ENCODE peak calls at places on chromosomes 16 and 17, in five cellular contexts. One of them, this sample, is unnamed.

GRCh38 chr17:58538801-58539410 is 24.5 kb upstream of the MTMR4 start:
- DNase-seq in mesendoderm: no peak
- DNase-seq in HEK293T: no peak
- DNase-seq in mesothelial cell of epicardium: no peak
- DNase-seq in NCI-H1092 treated with DMSO at 0.1 percent for 48 hours: no peak
- DNase-seq in this sample: no peak

GRCh38 chr16:87570938-87571867 is 31.1 kb upstream of the JPH3 start:
- DNase-seq in mesendoderm: peak
- DNase-seq in HEK293T: peak
- DNase-seq in mesothelial cell of epicardium: no peak
- DNase-seq in NCI-H1092 treated with DMSO at 0.1 percent for 48 hours: peak
- DNase-seq in this sample: peak

GRCh38 chr16:29678691-29679267 is at the start of gene QPRT:
- DNase-seq in mesendoderm: peak
- DNase-seq in HEK293T: peak
- DNase-seq in mesothelial cell of epicardium: peak
- DNase-seq in NCI-H1092 treated with DMSO at 0.1 percent for 48 hours: no peak
- DNase-seq in this sample: peak

GRCh38 chr16:48918520-48919258 is 308.7 kb upstream of the N4BP1 start:
- DNase-seq in mesendoderm: peak
- DNase-seq in HEK293T: no peak
- DNase-seq in mesothelial cell of epicardium: no peak
- DNase-seq in NCI-H1092 treated with DMSO at 0.1 percent for 48 hours: no peak
- DNase-seq in this sample: no peak

GRCh38 chr16:31113420-31114124 is 3.9 kb upstream of the KAT8 start:
- DNase-seq in mesendoderm: no peak
- DNase-seq in HEK293T: no peak
- DNase-seq in mesothelial cell of epicardium: no peak
- DNase-seq in NCI-H1092 treated with DMSO at 0.1 percent for 48 hours: no peak
- DNase-seq in this sample: no peak

GRCh38 chr17:73278049-73278464 is 16.4 kb upstream of the CPSF4L start:
- DNase-seq in mesendoderm: no peak
- DNase-seq in HEK293T: no peak
- DNase-seq in mesothelial cell of epicardium: no peak
- DNase-seq in NCI-H1092 treated with DMSO at 0.1 percent for 48 hours: no peak
- DNase-seq in this sample: no peak

GRCh38 chr16:89530401-89531381 is 22.5 kb downstream of the SPG7 start:
- DNase-seq in mesendoderm: no peak
- DNase-seq in HEK293T: no peak
- DNase-seq in mesothelial cell of epicardium: no peak
- DNase-seq in NCI-H1092 treated with DMSO at 0.1 percent for 48 hours: no peak
- DNase-seq in this sample: no peak

GRCh38 chr17:76598004-76598439 is 12.4 kb upstream of the ST6GALNAC2 start:
- DNase-seq in mesendoderm: no peak
- DNase-seq in HEK293T: no peak
- DNase-seq in mesothelial cell of epicardium: no peak
- DNase-seq in NCI-H1092 treated with DMSO at 0.1 percent for 48 hours: peak
- DNase-seq in this sample: no peak

GRCh38 chr17:71337903-71338302 is 782.9 kb upstream of the SOX9 start:
- DNase-seq in mesendoderm: no peak
- DNase-seq in HEK293T: no peak
- DNase-seq in mesothelial cell of epicardium: no peak
- DNase-seq in NCI-H1092 treated with DMSO at 0.1 percent for 48 hours: no peak
- DNase-seq in this sample: peak

GRCh38 chr16:87108941-87109340 is 208.3 kb downstream of the C16orf95 start:
- DNase-seq in mesendoderm: no peak
- DNase-seq in HEK293T: no peak
- DNase-seq in mesothelial cell of epicardium: no peak
- DNase-seq in NCI-H1092 treated with DMSO at 0.1 percent for 48 hours: no peak
- DNase-seq in this sample: no peak

GRCh38 chr16:30921459-30921747 is 2.0 kb upstream of the FBXL19 start:
- DNase-seq in mesendoderm: no peak
- DNase-seq in HEK293T: no peak
- DNase-seq in mesothelial cell of epicardium: no peak
- DNase-seq in NCI-H1092 treated with DMSO at 0.1 percent for 48 hours: no peak
- DNase-seq in this sample: no peak

GRCh38 chr16:49049191-49049590 is 232.4 kb downstream of the CBLN1 start:
- DNase-seq in mesendoderm: no peak
- DNase-seq in HEK293T: no peak
- DNase-seq in mesothelial cell of epicardium: no peak
- DNase-seq in NCI-H1092 treated with DMSO at 0.1 percent for 48 hours: no peak
- DNase-seq in this sample: no peak

GRCh38 chr17:51803161-51803560 is 355.4 kb downstream of the CA10 start:
- DNase-seq in mesendoderm: peak
- DNase-seq in HEK293T: no peak
- DNase-seq in mesothelial cell of epicardium: no peak
- DNase-seq in NCI-H1092 treated with DMSO at 0.1 percent for 48 hours: no peak
- DNase-seq in this sample: no peak

GRCh38 chr16:64250866-64251265 is 871.0 kb downstream of the CDH11 start:
- DNase-seq in mesendoderm: no peak
- DNase-seq in HEK293T: no peak
- DNase-seq in mesothelial cell of epicardium: no peak
- DNase-seq in NCI-H1092 treated with DMSO at 0.1 percent for 48 hours: no peak
- DNase-seq in this sample: peak

GRCh38 chr16:59690216-59690615 is 956.1 kb upstream of the GOT2 start:
- DNase-seq in mesendoderm: no peak
- DNase-seq in HEK293T: no peak
- DNase-seq in mesothelial cell of epicardium: no peak
- DNase-seq in NCI-H1092 treated with DMSO at 0.1 percent for 48 hours: no peak
- DNase-seq in this sample: no peak

GRCh38 chr17:78041401-78042179 is 83.1 kb downstream of the TNRC6C start:
- DNase-seq in mesendoderm: no peak
- DNase-seq in HEK293T: no peak
- DNase-seq in mesothelial cell of epicardium: no peak
- DNase-seq in NCI-H1092 treated with DMSO at 0.1 percent for 48 hours: peak
- DNase-seq in this sample: no peak

GRCh38 chr16:70254095-70254964 is 2.6 kb upstream of the EXOSC6 start:
- DNase-seq in mesendoderm: no peak
- DNase-seq in HEK293T: peak
- DNase-seq in mesothelial cell of epicardium: no peak
- DNase-seq in NCI-H1092 treated with DMSO at 0.1 percent for 48 hours: no peak
- DNase-seq in this sample: peak

GRCh38 chr16:89581045-89581695 is 5.6 kb downstream of the CPNE7 start:
- DNase-seq in mesendoderm: peak
- DNase-seq in HEK293T: no peak
- DNase-seq in mesothelial cell of epicardium: no peak
- DNase-seq in NCI-H1092 treated with DMSO at 0.1 percent for 48 hours: no peak
- DNase-seq in this sample: peak

GRCh38 chr17:76903631-76904030 is 35.4 kb downstream of the MGAT5B start:
- DNase-seq in mesendoderm: no peak
- DNase-seq in HEK293T: no peak
- DNase-seq in mesothelial cell of epicardium: no peak
- DNase-seq in NCI-H1092 treated with DMSO at 0.1 percent for 48 hours: no peak
- DNase-seq in this sample: no peak

GRCh38 chr16:19417640-19418039 is at the start of gene TMC5:
- DNase-seq in mesendoderm: no peak
- DNase-seq in HEK293T: no peak
- DNase-seq in mesothelial cell of epicardium: no peak
- DNase-seq in NCI-H1092 treated with DMSO at 0.1 percent for 48 hours: no peak
- DNase-seq in this sample: no peak

GRCh38 chr16:60127196-60127595 is 1393.1 kb upstream of the GOT2 start:
- DNase-seq in mesendoderm: no peak
- DNase-seq in HEK293T: no peak
- DNase-seq in mesothelial cell of epicardium: no peak
- DNase-seq in NCI-H1092 treated with DMSO at 0.1 percent for 48 hours: no peak
- DNase-seq in this sample: no peak

GRCh38 chr16:53457670-53458069 is 23.4 kb downstream of the RBL2 start:
- DNase-seq in mesendoderm: peak
- DNase-seq in HEK293T: no peak
- DNase-seq in mesothelial cell of epicardium: no peak
- DNase-seq in NCI-H1092 treated with DMSO at 0.1 percent for 48 hours: no peak
- DNase-seq in this sample: peak

GRCh38 chr16:55175389-55175788 is 148.6 kb upstream of the IRX6 start:
- DNase-seq in mesendoderm: no peak
- DNase-seq in HEK293T: no peak
- DNase-seq in mesothelial cell of epicardium: no peak
- DNase-seq in NCI-H1092 treated with DMSO at 0.1 percent for 48 hours: no peak
- DNase-seq in this sample: no peak

GRCh38 chr17:31321481-31321880 is at the start of gene EVI2A:
- DNase-seq in mesendoderm: peak
- DNase-seq in HEK293T: no peak
- DNase-seq in mesothelial cell of epicardium: no peak
- DNase-seq in NCI-H1092 treated with DMSO at 0.1 percent for 48 hours: no peak
- DNase-seq in this sample: peak

GRCh38 chr16:84928679-84929420 is 82.5 kb downstream of the ZDHHC7 start:
- DNase-seq in mesendoderm: no peak
- DNase-seq in HEK293T: no peak
- DNase-seq in mesothelial cell of epicardium: no peak
- DNase-seq in NCI-H1092 treated with DMSO at 0.1 percent for 48 hours: no peak
- DNase-seq in this sample: no peak

GRCh38 chr17:12041316-12041715 is 20.6 kb downstream of the MAP2K4 start:
- DNase-seq in mesendoderm: no peak
- DNase-seq in HEK293T: no peak
- DNase-seq in mesothelial cell of epicardium: no peak
- DNase-seq in NCI-H1092 treated with DMSO at 0.1 percent for 48 hours: no peak
- DNase-seq in this sample: peak

GRCh38 chr17:2835791-2836190 is 39.6 kb downstream of the RAP1GAP2 start:
- DNase-seq in mesendoderm: no peak
- DNase-seq in HEK293T: no peak
- DNase-seq in mesothelial cell of epicardium: no peak
- DNase-seq in NCI-H1092 treated with DMSO at 0.1 percent for 48 hours: no peak
- DNase-seq in this sample: no peak

GRCh38 chr17:28828294-28829040 is 14.1 kb downstream of the FAM222B start:
- DNase-seq in mesendoderm: no peak
- DNase-seq in HEK293T: no peak
- DNase-seq in mesothelial cell of epicardium: no peak
- DNase-seq in NCI-H1092 treated with DMSO at 0.1 percent for 48 hours: no peak
- DNase-seq in this sample: peak

GRCh38 chr17:79631640-79632431 is 21.0 kb upstream of the RBFOX3 start:
- DNase-seq in mesendoderm: no peak
- DNase-seq in HEK293T: peak
- DNase-seq in mesothelial cell of epicardium: peak
- DNase-seq in NCI-H1092 treated with DMSO at 0.1 percent for 48 hours: no peak
- DNase-seq in this sample: no peak

GRCh38 chr16:84502581-84502980 is 1.9 kb downstream of the MEAK7 start:
- DNase-seq in mesendoderm: no peak
- DNase-seq in HEK293T: no peak
- DNase-seq in mesothelial cell of epicardium: no peak
- DNase-seq in NCI-H1092 treated with DMSO at 0.1 percent for 48 hours: no peak
- DNase-seq in this sample: no peak

GRCh38 chr16:66549284-66550131 is at the start of gene TK2:
- DNase-seq in mesendoderm: peak
- DNase-seq in HEK293T: peak
- DNase-seq in mesothelial cell of epicardium: peak
- DNase-seq in NCI-H1092 treated with DMSO at 0.1 percent for 48 hours: peak
- DNase-seq in this sample: peak

GRCh38 chr17:27413792-27414191 is 42.5 kb upstream of the KSR1 start:
- DNase-seq in mesendoderm: no peak
- DNase-seq in HEK293T: no peak
- DNase-seq in mesothelial cell of epicardium: no peak
- DNase-seq in NCI-H1092 treated with DMSO at 0.1 percent for 48 hours: no peak
- DNase-seq in this sample: no peak

GRCh38 chr17:7119314-7119713 is 4.7 kb upstream of the ASGR2 start:
- DNase-seq in mesendoderm: no peak
- DNase-seq in HEK293T: no peak
- DNase-seq in mesothelial cell of epicardium: no peak
- DNase-seq in NCI-H1092 treated with DMSO at 0.1 percent for 48 hours: no peak
- DNase-seq in this sample: no peak

This sample was measured in astrocyte of the spinal cord.